ENCODE peak calls at places on chromosome 1, in four cellular contexts. One of them, this sample, is unnamed.

GRCh38 chr1:162035241-162035640 is 11.6 kb upstream of the OLFML2B start:
- DNase-seq in ovary: no peak
- DNase-seq in activated T-helper 9 cell treated with anti-CD3 and anti-CD28 coated beads, Interleukin-2, amount 50 U/mL, for 16 hours: no peak
- DNase-seq in M059J: peak; percentile 76
- DNase-seq in this sample: peak; percentile 56

GRCh38 chr1:27360159-27361043 is 6.4 kb downstream of the MAP3K6 start:
- DNase-seq in ovary: no peak
- DNase-seq in activated T-helper 9 cell treated with anti-CD3 and anti-CD28 coated beads, Interleukin-2, amount 50 U/mL, for 16 hours: peak; percentile 35
- DNase-seq in M059J: no peak
- DNase-seq in this sample: no peak

GRCh38 chr1:156743367-156744302 is 2.7 kb upstream of the MRPL24 start:
- DNase-seq in ovary: no peak
- DNase-seq in activated T-helper 9 cell treated with anti-CD3 and anti-CD28 coated beads, Interleukin-2, amount 50 U/mL, for 16 hours: no peak
- DNase-seq in M059J: no peak
- DNase-seq in this sample: no peak

GRCh38 chr1:178031856-178032320 is 62.0 kb upstream of the RASAL2 start:
- DNase-seq in ovary: peak; percentile 86
- DNase-seq in activated T-helper 9 cell treated with anti-CD3 and anti-CD28 coated beads, Interleukin-2, amount 50 U/mL, for 16 hours: no peak
- DNase-seq in M059J: peak; percentile 89
- DNase-seq in this sample: peak; percentile 82

GRCh38 chr1:154809436-154810413 is 60.4 kb downstream of the KCNN3 start:
- DNase-seq in ovary: no peak
- DNase-seq in activated T-helper 9 cell treated with anti-CD3 and anti-CD28 coated beads, Interleukin-2, amount 50 U/mL, for 16 hours: no peak
- DNase-seq in M059J: peak; percentile 63
- DNase-seq in this sample: peak; percentile 50

GRCh38 chr1:209354840-209355165 is 228.7 kb upstream of the CAMK1G start:
- DNase-seq in ovary: no peak
- DNase-seq in activated T-helper 9 cell treated with anti-CD3 and anti-CD28 coated beads, Interleukin-2, amount 50 U/mL, for 16 hours: no peak
- DNase-seq in M059J: no peak
- DNase-seq in this sample: no peak

GRCh38 chr1:200150721-200151120 is 123.2 kb downstream of the NR5A2 start:
- DNase-seq in ovary: no peak
- DNase-seq in activated T-helper 9 cell treated with anti-CD3 and anti-CD28 coated beads, Interleukin-2, amount 50 U/mL, for 16 hours: no peak
- DNase-seq in M059J: peak; percentile 96
- DNase-seq in this sample: peak; percentile 98

GRCh38 chr1:52240592-52240991 is 98.7 kb downstream of the ZFYVE9 start:
- DNase-seq in ovary: no peak
- DNase-seq in activated T-helper 9 cell treated with anti-CD3 and anti-CD28 coated beads, Interleukin-2, amount 50 U/mL, for 16 hours: no peak
- DNase-seq in M059J: no peak
- DNase-seq in this sample: no peak

GRCh38 chr1:116911166-116911553 is 1.4 kb downstream of the PTGFRN start:
- DNase-seq in ovary: no peak
- DNase-seq in activated T-helper 9 cell treated with anti-CD3 and anti-CD28 coated beads, Interleukin-2, amount 50 U/mL, for 16 hours: no peak
- DNase-seq in M059J: no peak
- DNase-seq in this sample: no peak

GRCh38 chr1:27001570-27002360 is 8.3 kb downstream of the TRNP1 start:
- DNase-seq in ovary: no peak
- DNase-seq in activated T-helper 9 cell treated with anti-CD3 and anti-CD28 coated beads, Interleukin-2, amount 50 U/mL, for 16 hours: no peak
- DNase-seq in M059J: peak; percentile 50
- DNase-seq in this sample: peak; percentile 82

GRCh38 chr1:34918609-34919561 is 10.6 kb downstream of the DLGAP3 start:
- DNase-seq in ovary: no peak
- DNase-seq in activated T-helper 9 cell treated with anti-CD3 and anti-CD28 coated beads, Interleukin-2, amount 50 U/mL, for 16 hours: no peak
- DNase-seq in M059J: no peak
- DNase-seq in this sample: peak; percentile 7

GRCh38 chr1:12621346-12622320 is 3.6 kb upstream of the DHRS3 start:
- DNase-seq in ovary: peak; percentile 52
- DNase-seq in activated T-helper 9 cell treated with anti-CD3 and anti-CD28 coated beads, Interleukin-2, amount 50 U/mL, for 16 hours: no peak
- DNase-seq in M059J: no peak
- DNase-seq in this sample: no peak

GRCh38 chr1:153277852-153278251 is 18.4 kb downstream of the LORICRIN start:
- DNase-seq in ovary: no peak
- DNase-seq in activated T-helper 9 cell treated with anti-CD3 and anti-CD28 coated beads, Interleukin-2, amount 50 U/mL, for 16 hours: no peak
- DNase-seq in M059J: no peak
- DNase-seq in this sample: peak; percentile 2

GRCh38 chr1:215473943-215474342 is 93.2 kb upstream of the KCTD3 start:
- DNase-seq in ovary: no peak
- DNase-seq in activated T-helper 9 cell treated with anti-CD3 and anti-CD28 coated beads, Interleukin-2, amount 50 U/mL, for 16 hours: no peak
- DNase-seq in M059J: no peak
- DNase-seq in this sample: no peak

GRCh38 chr1:170730443-170730842 is 66.5 kb downstream of the PRRX1 start:
- DNase-seq in ovary: no peak
- DNase-seq in activated T-helper 9 cell treated with anti-CD3 and anti-CD28 coated beads, Interleukin-2, amount 50 U/mL, for 16 hours: no peak
- DNase-seq in M059J: no peak
- DNase-seq in this sample: no peak

GRCh38 chr1:246966502-246966901 is 34.8 kb upstream of the AHCTF1 start:
- DNase-seq in ovary: no peak
- DNase-seq in activated T-helper 9 cell treated with anti-CD3 and anti-CD28 coated beads, Interleukin-2, amount 50 U/mL, for 16 hours: no peak
- DNase-seq in M059J: no peak
- DNase-seq in this sample: no peak

GRCh38 chr1:236950365-236950764 is 53.9 kb downstream of the MT1HL1 start:
- DNase-seq in ovary: no peak
- DNase-seq in activated T-helper 9 cell treated with anti-CD3 and anti-CD28 coated beads, Interleukin-2, amount 50 U/mL, for 16 hours: no peak
- DNase-seq in M059J: no peak
- DNase-seq in this sample: no peak

GRCh38 chr1:241097479-241097878 is 259.5 kb downstream of the RGS7 start:
- DNase-seq in ovary: no peak
- DNase-seq in activated T-helper 9 cell treated with anti-CD3 and anti-CD28 coated beads, Interleukin-2, amount 50 U/mL, for 16 hours: no peak
- DNase-seq in M059J: no peak
- DNase-seq in this sample: no peak

GRCh38 chr1:207647966-207648906 is 3.3 kb downstream of the CR1L start:
- DNase-seq in ovary: no peak
- DNase-seq in activated T-helper 9 cell treated with anti-CD3 and anti-CD28 coated beads, Interleukin-2, amount 50 U/mL, for 16 hours: no peak
- DNase-seq in M059J: no peak
- DNase-seq in this sample: no peak

GRCh38 chr1:157431751-157432150 is 120.6 kb downstream of the FCRL5 start:
- DNase-seq in ovary: no peak
- DNase-seq in activated T-helper 9 cell treated with anti-CD3 and anti-CD28 coated beads, Interleukin-2, amount 50 U/mL, for 16 hours: no peak
- DNase-seq in M059J: peak; percentile 67
- DNase-seq in this sample: peak; percentile 73

GRCh38 chr1:212606734-212607205 is 1.8 kb upstream of the ATF3 start:
- DNase-seq in ovary: no peak
- DNase-seq in activated T-helper 9 cell treated with anti-CD3 and anti-CD28 coated beads, Interleukin-2, amount 50 U/mL, for 16 hours: peak; percentile 41
- DNase-seq in M059J: peak; percentile 44
- DNase-seq in this sample: no peak

GRCh38 chr1:182279302-182279701 is 112.3 kb downstream of the GLUL start:
- DNase-seq in ovary: no peak
- DNase-seq in activated T-helper 9 cell treated with anti-CD3 and anti-CD28 coated beads, Interleukin-2, amount 50 U/mL, for 16 hours: no peak
- DNase-seq in M059J: no peak
- DNase-seq in this sample: no peak

GRCh38 chr1:43822040-43822439 is 111.6 kb upstream of the ARTN start:
- DNase-seq in ovary: no peak
- DNase-seq in activated T-helper 9 cell treated with anti-CD3 and anti-CD28 coated beads, Interleukin-2, amount 50 U/mL, for 16 hours: no peak
- DNase-seq in M059J: peak; percentile 99
- DNase-seq in this sample: peak; percentile 97